ENCODE peak calls at places on chromosomes 1 and 21, in seven cellular contexts. One of them, this sample, is unnamed.

GRCh38 chr1:59214764-59215208 is 82.1 kb upstream of the FGGY start:
- DNase-seq in left ventricle myocardium inferior: no peak
- DNase-seq in esophagus squamous epithelium: no peak
- DNase-seq in pancreas: peak; percentile 45
- DNase-seq in bronchial epithelial cell: no peak
- DNase-seq in vagina: no peak
- DNase-seq in heart right ventricle: no peak
- DNase-seq in this sample: no peak

GRCh38 chr1:82565546-82565945 is 764.8 kb downstream of the ADGRL2 start:
- DNase-seq in left ventricle myocardium inferior: no peak
- DNase-seq in esophagus squamous epithelium: no peak
- DNase-seq in pancreas: peak; percentile 22
- DNase-seq in bronchial epithelial cell: peak; percentile 86
- DNase-seq in vagina: no peak
- DNase-seq in heart right ventricle: no peak
- DNase-seq in this sample: peak; percentile 87

GRCh38 chr1:41802532-41803501 is 115.9 kb downstream of the HIVEP3 start:
- DNase-seq in left ventricle myocardium inferior: peak; percentile 68
- DNase-seq in esophagus squamous epithelium: no peak
- DNase-seq in pancreas: no peak
- DNase-seq in bronchial epithelial cell: peak; percentile 72
- DNase-seq in vagina: no peak
- DNase-seq in heart right ventricle: peak; percentile 73
- DNase-seq in this sample: peak; percentile 78

GRCh38 chr1:84048820-84049219 is 49.9 kb upstream of the TTLL7 start:
- DNase-seq in left ventricle myocardium inferior: no peak
- DNase-seq in esophagus squamous epithelium: no peak
- DNase-seq in pancreas: no peak
- DNase-seq in bronchial epithelial cell: no peak
- DNase-seq in vagina: no peak
- DNase-seq in heart right ventricle: no peak
- DNase-seq in this sample: no peak

GRCh38 chr1:230758705-230759354 is 11.6 kb downstream of the CAPN9 start:
- DNase-seq in left ventricle myocardium inferior: no peak
- DNase-seq in esophagus squamous epithelium: no peak
- DNase-seq in pancreas: no peak
- DNase-seq in bronchial epithelial cell: no peak
- DNase-seq in vagina: no peak
- DNase-seq in heart right ventricle: no peak
- DNase-seq in this sample: no peak

GRCh38 chr1:109910963-109911798 is 532 bp downstream of the CSF1 start:
- DNase-seq in left ventricle myocardium inferior: no peak
- DNase-seq in esophagus squamous epithelium: no peak
- DNase-seq in pancreas: no peak
- DNase-seq in bronchial epithelial cell: no peak
- DNase-seq in vagina: no peak
- DNase-seq in heart right ventricle: peak; percentile 42
- DNase-seq in this sample: no peak

GRCh38 chr1:183137782-183138181 is 48.3 kb upstream of the LAMC2 start:
- DNase-seq in left ventricle myocardium inferior: no peak
- DNase-seq in esophagus squamous epithelium: no peak
- DNase-seq in pancreas: no peak
- DNase-seq in bronchial epithelial cell: no peak
- DNase-seq in vagina: no peak
- DNase-seq in heart right ventricle: no peak
- DNase-seq in this sample: peak; percentile 33

GRCh38 chr1:145995148-145995851 is 1.1 kb downstream of the TXNIP start:
- DNase-seq in left ventricle myocardium inferior: no peak
- DNase-seq in esophagus squamous epithelium: no peak
- DNase-seq in pancreas: no peak
- DNase-seq in bronchial epithelial cell: no peak
- DNase-seq in vagina: no peak
- DNase-seq in heart right ventricle: no peak
- DNase-seq in this sample: no peak

GRCh38 chr1:16183157-16183556 is 27.3 kb upstream of the EPHA2 start:
- DNase-seq in left ventricle myocardium inferior: no peak
- DNase-seq in esophagus squamous epithelium: no peak
- DNase-seq in pancreas: no peak
- DNase-seq in bronchial epithelial cell: peak; percentile 100
- DNase-seq in vagina: no peak
- DNase-seq in heart right ventricle: no peak
- DNase-seq in this sample: peak; percentile 99

GRCh38 chr1:211336775-211337174 is 10.1 kb downstream of the TRAF5 start:
- DNase-seq in left ventricle myocardium inferior: no peak
- DNase-seq in esophagus squamous epithelium: no peak
- DNase-seq in pancreas: no peak
- DNase-seq in bronchial epithelial cell: no peak
- DNase-seq in vagina: no peak
- DNase-seq in heart right ventricle: no peak
- DNase-seq in this sample: no peak

GRCh38 chr1:7491089-7491817 is 279.8 kb upstream of the VAMP3 start:
- DNase-seq in left ventricle myocardium inferior: no peak
- DNase-seq in esophagus squamous epithelium: no peak
- DNase-seq in pancreas: no peak
- DNase-seq in bronchial epithelial cell: peak; percentile 65
- DNase-seq in vagina: no peak
- DNase-seq in heart right ventricle: no peak
- DNase-seq in this sample: peak; percentile 52

GRCh38 chr1:114153621-114154145 is at the start of gene SYT6:
- DNase-seq in left ventricle myocardium inferior: no peak
- DNase-seq in esophagus squamous epithelium: no peak
- DNase-seq in pancreas: peak; percentile 19
- DNase-seq in bronchial epithelial cell: no peak
- DNase-seq in vagina: no peak
- DNase-seq in heart right ventricle: no peak
- DNase-seq in this sample: no peak

GRCh38 chr1:232352956-232353355 is 277.0 kb downstream of the SIPA1L2 start:
- DNase-seq in left ventricle myocardium inferior: no peak
- DNase-seq in esophagus squamous epithelium: no peak
- DNase-seq in pancreas: no peak
- DNase-seq in bronchial epithelial cell: no peak
- DNase-seq in vagina: no peak
- DNase-seq in heart right ventricle: no peak
- DNase-seq in this sample: no peak

GRCh38 chr1:66929999-66930822 is 5.4 kb downstream of the MIER1 start:
- DNase-seq in left ventricle myocardium inferior: peak; percentile 96
- DNase-seq in esophagus squamous epithelium: peak; percentile 74
- DNase-seq in pancreas: peak; percentile 94
- DNase-seq in bronchial epithelial cell: peak; percentile 78
- DNase-seq in vagina: no peak
- DNase-seq in heart right ventricle: peak; percentile 97
- DNase-seq in this sample: peak; percentile 95

GRCh38 chr1:43858324-43858723 is 75.3 kb upstream of the ARTN start:
- DNase-seq in left ventricle myocardium inferior: no peak
- DNase-seq in esophagus squamous epithelium: no peak
- DNase-seq in pancreas: no peak
- DNase-seq in bronchial epithelial cell: peak; percentile 84
- DNase-seq in vagina: no peak
- DNase-seq in heart right ventricle: peak; percentile 45
- DNase-seq in this sample: peak; percentile 90

GRCh38 chr21:45414396-45415187 is 9.6 kb downstream of the COL18A1 start:
- DNase-seq in left ventricle myocardium inferior: peak; percentile 11
- DNase-seq in esophagus squamous epithelium: no peak
- DNase-seq in pancreas: no peak
- DNase-seq in bronchial epithelial cell: no peak
- DNase-seq in vagina: no peak
- DNase-seq in heart right ventricle: no peak
- DNase-seq in this sample: no peak

GRCh38 chr1:92695104-92695503 is 89.8 kb downstream of the EVI5 start:
- DNase-seq in left ventricle myocardium inferior: no peak
- DNase-seq in esophagus squamous epithelium: no peak
- DNase-seq in pancreas: no peak
- DNase-seq in bronchial epithelial cell: no peak
- DNase-seq in vagina: no peak
- DNase-seq in heart right ventricle: no peak
- DNase-seq in this sample: no peak

GRCh38 chr1:62687421-62687902 is 724 bp downstream of the DOCK7 start:
- DNase-seq in left ventricle myocardium inferior: peak; percentile 32
- DNase-seq in esophagus squamous epithelium: no peak
- DNase-seq in pancreas: peak; percentile 22
- DNase-seq in bronchial epithelial cell: peak; percentile 34
- DNase-seq in vagina: no peak
- DNase-seq in heart right ventricle: no peak
- DNase-seq in this sample: peak; percentile 35

GRCh38 chr1:200041337-200042118 is 14.0 kb downstream of the NR5A2 start:
- DNase-seq in left ventricle myocardium inferior: no peak
- DNase-seq in esophagus squamous epithelium: no peak
- DNase-seq in pancreas: no peak
- DNase-seq in bronchial epithelial cell: no peak
- DNase-seq in vagina: no peak
- DNase-seq in heart right ventricle: no peak
- DNase-seq in this sample: no peak

GRCh38 chr1:53557830-53558784 is 98.9 kb downstream of the DMRTB1 start:
- DNase-seq in left ventricle myocardium inferior: no peak
- DNase-seq in esophagus squamous epithelium: no peak
- DNase-seq in pancreas: no peak
- DNase-seq in bronchial epithelial cell: no peak
- DNase-seq in vagina: no peak
- DNase-seq in heart right ventricle: no peak
- DNase-seq in this sample: no peak

GRCh38 chr1:40921522-40921921 is 58.0 kb upstream of the CTPS1 start:
- DNase-seq in left ventricle myocardium inferior: no peak
- DNase-seq in esophagus squamous epithelium: no peak
- DNase-seq in pancreas: no peak
- DNase-seq in bronchial epithelial cell: no peak
- DNase-seq in vagina: no peak
- DNase-seq in heart right ventricle: no peak
- DNase-seq in this sample: no peak

GRCh38 chr1:197768014-197768413 is 7.3 kb downstream of the DENND1B start:
- DNase-seq in left ventricle myocardium inferior: no peak
- DNase-seq in esophagus squamous epithelium: no peak
- DNase-seq in pancreas: no peak
- DNase-seq in bronchial epithelial cell: no peak
- DNase-seq in vagina: no peak
- DNase-seq in heart right ventricle: no peak
- DNase-seq in this sample: no peak

GRCh38 chr1:197761654-197762053 is 13.6 kb downstream of the DENND1B start:
- DNase-seq in left ventricle myocardium inferior: no peak
- DNase-seq in esophagus squamous epithelium: no peak
- DNase-seq in pancreas: no peak
- DNase-seq in bronchial epithelial cell: no peak
- DNase-seq in vagina: no peak
- DNase-seq in heart right ventricle: no peak
- DNase-seq in this sample: no peak

GRCh38 chr1:197763307-197763706 is 12.0 kb downstream of the DENND1B start:
- DNase-seq in left ventricle myocardium inferior: no peak
- DNase-seq in esophagus squamous epithelium: no peak
- DNase-seq in pancreas: no peak
- DNase-seq in bronchial epithelial cell: peak; percentile 43
- DNase-seq in vagina: no peak
- DNase-seq in heart right ventricle: no peak
- DNase-seq in this sample: no peak

DNA sequence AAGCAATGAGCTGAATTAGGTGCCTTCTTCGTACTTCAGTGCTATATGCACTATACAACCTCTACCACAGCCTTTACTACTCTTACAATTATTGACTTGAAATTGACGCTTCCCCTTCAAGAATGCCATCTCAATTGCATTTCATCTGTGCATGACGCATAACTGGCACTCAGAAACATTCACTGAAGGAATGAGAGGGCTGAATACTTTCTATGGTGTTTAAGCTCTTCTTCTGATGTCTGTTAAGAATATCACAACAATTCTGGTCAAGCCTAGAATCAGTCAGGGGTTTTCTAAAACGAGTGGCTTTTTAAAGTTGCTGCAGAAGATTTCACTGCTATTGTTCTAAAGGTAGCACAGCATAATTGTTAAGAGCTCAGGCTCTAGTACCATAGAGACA is 11.5 kb downstream of the DENND1B start:
- DNase-seq in left ventricle myocardium inferior: no peak
- DNase-seq in esophagus squamous epithelium: no peak
- DNase-seq in pancreas: no peak
- DNase-seq in bronchial epithelial cell: no peak
- DNase-seq in vagina: no peak
- DNase-seq in heart right ventricle: no peak
- DNase-seq in this sample: no peak
- H3K4me3 ChIP-seq in left ventricle myocardium inferior: no peak overlapping the region
- H3K4me3 ChIP-seq in esophagus squamous epithelium: no peak overlapping the region
- H3K4me3 ChIP-seq in pancreas: no peak overlapping the region
- H3K4me3 ChIP-seq in bronchial epithelial cell: no peak overlapping the region
- H3K4me3 ChIP-seq in vagina: no peak overlapping the region
- H3K4me3 ChIP-seq in heart right ventricle: no peak overlapping the region
- H3K4me3 ChIP-seq in this sample: no peak overlapping the region

GRCh38 chr1:4056422-4056821 is 156.3 kb upstream of the C1orf174 start:
- DNase-seq in left ventricle myocardium inferior: no peak
- DNase-seq in esophagus squamous epithelium: no peak
- DNase-seq in pancreas: no peak
- DNase-seq in bronchial epithelial cell: no peak
- DNase-seq in vagina: no peak
- DNase-seq in heart right ventricle: no peak
- DNase-seq in this sample: no peak
- TF ChIP-seq CTCF in left ventricle myocardium inferior: no peak
- TF ChIP-seq CTCF in esophagus squamous epithelium: no peak
- TF ChIP-seq CTCF in pancreas: no peak
- TF ChIP-seq CTCF in bronchial epithelial cell: no peak
- TF ChIP-seq CTCF in vagina: no peak
- TF ChIP-seq CTCF in heart right ventricle: no peak
- TF ChIP-seq CTCF in this sample: no peak

GRCh38 chr1:18957532-18958295 is 1.2 kb upstream of the IFFO2 start:
- DNase-seq in left ventricle myocardium inferior: no peak
- DNase-seq in esophagus squamous epithelium: no peak
- DNase-seq in pancreas: no peak
- DNase-seq in bronchial epithelial cell: no peak
- DNase-seq in vagina: no peak
- DNase-seq in heart right ventricle: no peak
- DNase-seq in this sample: no peak
- H3K4me3 ChIP-seq in left ventricle myocardium inferior: peak overlapping the region; percentile 86
- H3K4me3 ChIP-seq in esophagus squamous epithelium: peak overlapping the region; percentile 85
- H3K4me3 ChIP-seq in pancreas: peak overlapping the region; percentile 91
- H3K4me3 ChIP-seq in bronchial epithelial cell: no peak overlapping the region
- H3K4me3 ChIP-seq in vagina: peak overlapping the region; percentile 100
- H3K4me3 ChIP-seq in heart right ventricle: peak overlapping the region; percentile 85
- H3K4me3 ChIP-seq in this sample: no peak overlapping the region

DNA sequence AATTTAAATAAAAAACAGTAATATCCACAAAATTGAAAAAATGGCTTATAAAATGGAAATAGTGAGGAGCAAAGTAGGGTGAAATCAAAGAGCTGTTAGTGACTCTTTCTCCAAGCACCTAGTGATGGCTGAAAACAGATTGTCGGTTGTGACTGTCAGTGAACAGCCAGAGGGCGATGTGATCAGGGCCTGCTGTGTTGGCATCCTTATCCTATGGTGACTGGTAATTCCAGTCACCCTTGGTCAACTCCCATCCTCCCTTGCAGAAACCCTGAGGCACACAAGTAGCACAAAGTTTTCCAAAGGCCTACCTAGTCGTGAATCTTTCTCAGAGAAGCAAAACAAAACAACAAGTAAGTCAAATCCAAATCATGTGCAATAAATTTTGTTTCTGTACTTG is 599.8 kb upstream of the CXADR start:
- DNase-seq in left ventricle myocardium inferior: no peak
- DNase-seq in esophagus squamous epithelium: no peak
- DNase-seq in pancreas: no peak
- DNase-seq in bronchial epithelial cell: peak; percentile 13
- DNase-seq in vagina: no peak
- DNase-seq in heart right ventricle: no peak
- DNase-seq in this sample: peak; percentile 59
- TF ChIP-seq CTCF in left ventricle myocardium inferior: no peak
- TF ChIP-seq CTCF in esophagus squamous epithelium: no peak
- TF ChIP-seq CTCF in pancreas: no peak
- TF ChIP-seq CTCF in bronchial epithelial cell: no peak
- TF ChIP-seq CTCF in vagina: no peak
- TF ChIP-seq CTCF in heart right ventricle: no peak
- TF ChIP-seq CTCF in this sample: peak; percentile 12

This sample was measured in epithelial cell of esophagus.